ENCODE peak calls at places on chromosomes 12 and 14, in eight cellular contexts. F, U, A, D, O, R, T and E are unnamed samples.

GRCh38 chr14:100149789-100150611 is 9.4 kb downstream of the DEGS2 start:
- DNase-seq in O (peak; percentile 75), D (no peak), T (no peak), F (peak; percentile 65), R (no peak), U (no peak), A (no peak), E (peak; percentile 75)

GRCh38 chr12:116818341-116818856 is 62.8 kb downstream of the HRK start:
- DNase-seq in O (peak; percentile 31), U (no peak), F (no peak), T (no peak), A (peak; percentile 19), D (no peak), R (peak; percentile 14), E (no peak)

GRCh38 chr12:54565658-54566552 is 16.5 kb downstream of the PDE1B start:
- DNase-seq in F (no peak), D (peak; percentile 76), U (no peak), O (no peak), A (no peak), T (no peak), R (no peak), E (no peak)

GRCh38 chr12:22312336-22312735 is 22.2 kb downstream of the ST8SIA1 start:
- DNase-seq in T (no peak), U (no peak), O (no peak), A (no peak), F (no peak), D (no peak), R (no peak), E (no peak)

GRCh38 chr12:52581481-52581880 is 7.8 kb upstream of the KRT74 start:
- DNase-seq in T (no peak), R (no peak), D (no peak), U (no peak), A (no peak), F (no peak), O (no peak), E (no peak)

GRCh38 chr14:100837812-100838170 is 11.9 kb downstream of the MEG3 start:
- DNase-seq in A (no peak), O (no peak), R (no peak), F (no peak), T (no peak), D (no peak), U (no peak), E (no peak)

GRCh38 chr12:130041983-130042812 is 120.1 kb upstream of the FZD10 start:
- DNase-seq in R (peak; percentile 75), O (no peak), T (no peak), A (peak; percentile 67), F (peak; percentile 42), D (peak; percentile 63), U (peak; percentile 41), E (no peak)

GRCh38 chr12:63964301-63964700 is 119.8 kb downstream of the SRGAP1 start:
- DNase-seq in O (no peak), F (no peak), R (no peak), A (no peak), T (no peak), U (no peak), D (peak; percentile 14), E (no peak)

GRCh38 chr12:105275997-105276760 is 40.2 kb upstream of the APPL2 start:
- DNase-seq in U (no peak), R (no peak), D (no peak), F (no peak), A (no peak), O (no peak), T (no peak), E (no peak)

GRCh38 chr14:95360828-95361227 is 41.1 kb upstream of the CLMN start:
- DNase-seq in T (no peak), F (no peak), O (no peak), U (no peak), D (peak; percentile 67), R (no peak), A (no peak), E (no peak)

GRCh38 chr14:90660865-90661570 is 155.2 kb downstream of the TTC7B start:
- DNase-seq in O (peak; percentile 70), R (no peak), U (no peak), F (peak; percentile 77), A (no peak), D (no peak), T (no peak), E (peak; percentile 84)

GRCh38 chr12:95796225-95796981 is 5.8 kb upstream of the NTN4 start:
- DNase-seq in D (no peak), R (no peak), A (no peak), F (no peak), T (no peak), O (no peak), U (no peak), E (no peak)

GRCh38 chr12:77679701-77680100 is 151.0 kb upstream of the NAV3 start:
- DNase-seq in A (no peak), F (no peak), O (no peak), D (no peak), T (no peak), U (no peak), R (no peak), E (no peak)

GRCh38 chr12:47244730-47245285 is 165.0 kb upstream of the AMIGO2 start:
- DNase-seq in F (no peak), U (no peak), O (no peak), A (no peak), T (no peak), D (no peak), R (no peak), E (no peak)

GRCh38 chr12:52041695-52042123 is 9.5 kb upstream of the NR4A1 start:
- DNase-seq in U (no peak), A (peak; percentile 67), R (no peak), O (peak; percentile 58), D (peak; percentile 83), T (peak; percentile 64), F (no peak), E (no peak)

GRCh38 chr14:104967414-104968152 is 10.6 kb downstream of the AHNAK2 start:
- DNase-seq in O (peak; percentile 64), R (no peak), D (peak; percentile 58), U (no peak), A (no peak), F (no peak), T (no peak), E (no peak)

GRCh38 chr14:23115492-23115850 is 3.6 kb downstream of the CEBPE start:
- DNase-seq in R (no peak), O (no peak), F (no peak), D (no peak), U (no peak), A (no peak), T (no peak), E (no peak)

GRCh38 chr12:15180975-15181683 is 40.1 kb downstream of the RERG start:
- DNase-seq in F (no peak), R (no peak), A (no peak), U (no peak), O (no peak), D (no peak), T (no peak), E (no peak)